ENCODE peak calls at places on chromosomes 7 and 10, in seven cellular contexts. D is mesendoderm, X is IMR-90, Z is neuronal stem cell, J is mesenchymal stem cell, S is H1, C is trophoblast cell. K is an unnamed sample.

GRCh38 chr10:61140765-61141392 is 196.9 kb upstream of the RHOBTB1 start:
- DNase-seq in J (peak), D (peak), X (peak), C (peak), Z (no peak), S (no peak), K (no peak)

GRCh38 chr10:88883443-88883799 is 3.4 kb downstream of the STAMBPL1 start:
- DNase-seq in S (no peak), D (no peak), X (no peak), C (no peak), J (peak), Z (no peak), K (no peak)

GRCh38 chr7:21507627-21508343 is 35.1 kb upstream of the DNAH11 start:
- DNase-seq in S (peak), C (peak), X (peak), Z (peak), D (peak), J (peak), K (peak)

GRCh38 chr10:89978081-89978480 is 276.7 kb downstream of the KIF20B start:
- DNase-seq in X (no peak), C (peak), S (no peak), Z (no peak), J (no peak), D (no peak), K (no peak)

GRCh38 chr10:15254808-15255655 is 86.5 kb upstream of the NMT2 start:
- DNase-seq in C (no peak), J (no peak), D (peak), S (no peak), Z (no peak), X (no peak), K (peak)

GRCh38 chr10:46524471-46525176 is 31.8 kb downstream of the GPRIN2 start:
- DNase-seq in D (peak), C (peak), J (peak), X (peak), S (no peak), Z (no peak), K (no peak)

GRCh38 chr10:68121862-68122261 is 12.6 kb downstream of the MYPN start:
- DNase-seq in S (no peak), D (peak), Z (no peak), C (no peak), X (no peak), J (peak), K (no peak)

GRCh38 chr10:132516771-132517725 is 20.5 kb upstream of the INPP5A start:
- DNase-seq in S (peak), C (peak), Z (peak), J (peak), X (peak), D (peak), K (peak)

GRCh38 chr7:12303507-12303906 is 92.4 kb downstream of the TMEM106B start:
- DNase-seq in Z (no peak), J (no peak), S (no peak), D (no peak), X (no peak), C (no peak), K (no peak)

GRCh38 chr10:26717476-26717875 is 20.0 kb downstream of the PDSS1 start:
- DNase-seq in J (no peak), S (no peak), X (no peak), C (no peak), Z (no peak), D (no peak), K (no peak)

GRCh38 chr7:47498229-47499056 is 83.5 kb downstream of the TNS3 start:
- DNase-seq in D (no peak), J (no peak), X (no peak), C (peak), Z (no peak), S (no peak), K (no peak)

GRCh38 chr10:36263871-36264270 is 621.8 kb upstream of the FZD8 start:
- DNase-seq in S (no peak), D (no peak), Z (no peak), X (no peak), C (no peak), J (no peak), K (no peak)

GRCh38 chr10:131584286-131584685 is 272.8 kb upstream of the TCERG1L start:
- DNase-seq in J (no peak), X (no peak), Z (no peak), S (no peak), C (no peak), D (no peak), K (no peak)

GRCh38 chr10:132421377-132422168 is 24.6 kb downstream of the PWWP2B start:
- DNase-seq in D (no peak), J (peak), X (peak), C (peak), S (no peak), Z (no peak), K (no peak)

GRCh38 chr10:72297281-72297967 is 23.7 kb downstream of the DDIT4 start:
- DNase-seq in C (peak), D (peak), X (peak), Z (no peak), S (no peak), J (peak), K (no peak)

GRCh38 chr10:96765406-96766240 is 45.3 kb upstream of the PIK3AP1 start:
- DNase-seq in Z (no peak), J (peak), C (peak), D (peak), S (peak), X (peak), K (peak)

GRCh38 chr10:20635545-20635944 is 261.6 kb downstream of the NEBL start:
- DNase-seq in C (no peak), S (no peak), X (no peak), D (no peak), Z (no peak), J (no peak), K (no peak)

GRCh38 chr10:54434782-54435181 is 366.2 kb downstream of the PCDH15 start:
- DNase-seq in Z (no peak), X (no peak), J (no peak), D (no peak), C (no peak), S (no peak), K (no peak)

GRCh38 chr7:82124445-82124844 is 319.1 kb downstream of the CACNA2D1 start:
- DNase-seq in J (no peak), C (no peak), S (no peak), X (no peak), D (no peak), Z (no peak), K (no peak)

GRCh38 chr10:49242604-49243003 is 54.4 kb upstream of the TMEM273 start:
- DNase-seq in S (no peak), X (no peak), C (no peak), D (no peak), J (no peak), Z (no peak), K (no peak)

DNA sequence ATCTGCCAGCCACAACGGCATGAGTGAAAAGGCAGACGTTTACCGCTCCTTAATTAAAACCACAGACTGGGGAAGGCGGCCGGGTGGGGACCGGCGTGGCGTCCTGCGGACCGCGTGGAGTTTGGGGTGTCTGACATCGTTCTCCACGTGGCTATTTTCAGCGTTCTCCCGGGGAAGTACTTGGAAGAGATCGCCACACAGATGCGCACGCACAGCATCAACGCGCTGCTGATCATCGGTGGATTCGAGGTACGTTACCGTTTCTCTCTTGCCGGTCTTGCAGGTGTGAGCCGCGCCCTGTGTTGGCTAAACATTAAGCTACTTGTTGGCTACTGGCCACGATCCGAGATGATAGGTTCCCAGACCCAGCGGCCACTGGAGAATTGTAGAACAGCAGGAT is 51.3 kb downstream of the PFKP start:
- DNase-seq in D (no peak), C (no peak), X (no peak), J (no peak), S (no peak), Z (no peak), K (no peak)
- H3K18ac ChIP-seq in D (no peak), C (peak), X (no peak), J (no peak), S (no peak), Z (no peak), K (no peak)

GRCh38 chr10:101047268-101047667 is 14.5 kb upstream of the KAZALD1 start:
- DNase-seq in C (no peak), X (no peak), S (peak), J (no peak), D (no peak), Z (no peak), K (no peak)

GRCh38 chr10:101052285-101052684 is 9.5 kb upstream of the KAZALD1 start:
- DNase-seq in X (peak), S (no peak), Z (no peak), D (no peak), C (peak), J (peak), K (no peak)

GRCh38 chr10:101050206-101051069 is 11.4 kb upstream of the KAZALD1 start:
- DNase-seq in S (peak), D (peak), J (peak), C (peak), X (no peak), Z (peak), K (peak)

GRCh38 chr10:101046332-101047238 is 15.2 kb upstream of the KAZALD1 start:
- DNase-seq in S (no peak), Z (no peak), D (peak), J (no peak), X (peak), C (no peak), K (peak)

GRCh38 chr10:101047961-101048892 is 13.6 kb upstream of the KAZALD1 start:
- DNase-seq in C (peak), S (peak), D (peak), J (no peak), X (no peak), Z (no peak), K (peak)
- H3K18ac ChIP-seq in C (no peak), S (no peak), D (no peak), J (no peak), X (no peak), Z (peak), K (no peak)

GRCh38 chr10:1186693-1186990 is 130.5 kb downstream of the WDR37 start:
- DNase-seq in Z (no peak), X (no peak), J (no peak), S (no peak), C (no peak), D (no peak), K (no peak)
- H3K18ac ChIP-seq in Z (peak), X (no peak), J (no peak), S (no peak), C (no peak), D (no peak), K (no peak)

GRCh38 chr10:93218386-93218785 is 144.7 kb downstream of the CYP26A1 start:
- DNase-seq in J (no peak), D (no peak), Z (no peak), X (no peak), C (no peak), S (no peak), K (no peak)
- H3K18ac ChIP-seq in J (no peak), D (no peak), Z (no peak), X (no peak), C (no peak), S (no peak), K (no peak)

GRCh38 chr7:122211362-122211761 is 67.3 kb upstream of the AASS start:
- DNase-seq in C (no peak), X (no peak), J (no peak), Z (no peak), S (no peak), D (no peak), K (no peak)
- H3K18ac ChIP-seq in C (no peak), X (no peak), J (no peak), Z (no peak), S (no peak), D (no peak), K (no peak)

DNA sequence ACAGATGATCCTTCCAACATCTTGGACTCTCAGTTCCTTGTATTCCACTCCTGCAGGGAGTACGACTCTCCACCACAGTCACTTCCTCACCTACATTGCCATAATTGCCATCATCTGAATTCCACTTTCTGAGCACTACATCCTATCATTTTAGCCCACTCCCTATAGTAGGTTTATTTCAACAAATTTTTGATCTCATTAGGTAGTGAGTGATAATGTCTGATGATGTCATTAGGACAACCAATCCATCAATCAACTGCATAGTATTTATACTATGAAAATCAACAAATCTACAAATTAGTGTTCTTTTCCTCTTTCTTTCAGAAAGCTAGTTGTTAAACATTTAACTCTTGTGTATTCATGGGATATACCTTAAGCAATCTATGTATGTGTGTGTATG is 13.7 kb upstream of the TRA2A start:
- DNase-seq in D (no peak), J (no peak), Z (no peak), S (no peak), C (no peak), X (no peak), K (no peak)
- H3K18ac ChIP-seq in D (no peak), J (no peak), Z (no peak), S (no peak), C (no peak), X (no peak), K (no peak)

DNA sequence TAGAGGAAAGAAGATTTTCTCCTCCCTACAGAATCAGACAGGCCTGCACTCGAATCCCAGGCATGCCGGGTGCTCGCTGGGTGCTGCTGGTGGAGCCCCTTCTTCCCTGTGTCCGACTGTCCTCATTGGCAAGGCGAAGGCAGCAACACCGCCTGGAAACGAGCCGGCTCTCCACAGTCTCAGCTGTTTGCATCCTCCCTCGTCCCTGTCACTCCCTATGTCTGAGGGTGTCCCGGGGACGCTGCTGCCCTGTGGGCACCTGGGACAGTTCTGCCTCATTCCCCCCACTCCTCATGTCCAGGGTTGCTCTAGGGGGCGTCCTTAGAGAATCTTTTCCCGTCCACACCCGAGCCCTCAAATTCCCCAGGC is 31.6 kb upstream of the TMEM72 start:
- DNase-seq in X (no peak), J (no peak), Z (no peak), D (no peak), C (no peak), S (no peak), K (no peak)
- H3K18ac ChIP-seq in X (no peak), J (no peak), Z (peak), D (no peak), C (no peak), S (peak), K (no peak)

DNA sequence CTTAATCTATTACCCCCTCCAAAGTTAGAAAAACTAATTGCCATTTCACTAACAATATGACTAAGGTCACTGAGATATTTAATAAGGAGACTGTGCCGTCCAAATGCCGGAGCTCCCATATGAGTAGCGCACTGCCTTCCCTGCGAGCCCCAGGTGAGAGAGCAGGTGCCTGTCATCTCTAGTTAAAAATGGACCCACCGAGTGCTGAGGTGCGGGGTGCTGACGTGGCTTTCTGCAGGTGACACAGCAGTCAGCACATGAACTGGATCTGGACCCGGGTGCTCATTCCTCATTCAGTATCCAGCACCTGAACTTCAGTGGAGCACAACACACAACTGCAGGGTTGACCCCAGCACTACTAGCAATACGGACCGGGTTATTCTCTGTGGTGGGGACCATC is 138.0 kb upstream of the NPS start:
- DNase-seq in Z (no peak), X (no peak), S (no peak), J (no peak), C (no peak), D (no peak), K (no peak)
- H3K18ac ChIP-seq in Z (no peak), X (no peak), S (no peak), J (no peak), C (no peak), D (no peak), K (no peak)

DNA sequence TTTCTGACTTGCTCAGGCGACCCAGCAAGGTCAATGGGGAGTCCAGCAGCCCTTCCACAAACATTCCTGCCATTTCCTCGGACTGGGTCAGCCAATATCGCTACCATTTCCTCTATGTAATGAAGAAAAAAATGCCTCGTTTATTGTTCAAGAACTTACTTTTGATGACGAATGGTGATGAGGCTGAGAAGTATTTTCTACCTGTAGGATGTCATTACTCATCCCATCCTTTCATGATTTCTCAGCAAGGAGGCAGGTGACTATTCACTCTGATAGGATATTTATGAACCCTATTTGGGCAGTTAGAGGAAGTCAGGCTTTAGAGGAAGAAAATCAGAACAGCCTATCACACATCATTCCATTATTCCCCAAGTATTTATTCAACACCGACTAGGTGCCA is 178.6 kb downstream of the FANK1 start:
- DNase-seq in D (no peak), Z (no peak), X (no peak), C (peak), J (no peak), S (no peak), K (no peak)
- H3K18ac ChIP-seq in D (no peak), Z (no peak), X (no peak), C (no peak), J (no peak), S (no peak), K (no peak)

GRCh38 chr7:115229401-115230083 is 307.6 kb downstream of the MDFIC start:
- DNase-seq in J (no peak), S (no peak), C (no peak), D (no peak), X (no peak), Z (no peak), K (no peak)

GRCh38 chr7:115235075-115235474 is 313.2 kb downstream of the MDFIC start:
- DNase-seq in D (no peak), C (no peak), S (no peak), X (no peak), Z (no peak), J (no peak), K (no peak)

GRCh38 chr7:115227473-115228235 is 305.8 kb downstream of the MDFIC start:
- DNase-seq in Z (no peak), X (no peak), S (no peak), D (no peak), J (no peak), C (no peak), K (no peak)

GRCh38 chr7:115230882-115231508 is 309.1 kb downstream of the MDFIC start:
- DNase-seq in C (peak), D (peak), Z (no peak), J (peak), X (peak), S (no peak), K (no peak)

DNA sequence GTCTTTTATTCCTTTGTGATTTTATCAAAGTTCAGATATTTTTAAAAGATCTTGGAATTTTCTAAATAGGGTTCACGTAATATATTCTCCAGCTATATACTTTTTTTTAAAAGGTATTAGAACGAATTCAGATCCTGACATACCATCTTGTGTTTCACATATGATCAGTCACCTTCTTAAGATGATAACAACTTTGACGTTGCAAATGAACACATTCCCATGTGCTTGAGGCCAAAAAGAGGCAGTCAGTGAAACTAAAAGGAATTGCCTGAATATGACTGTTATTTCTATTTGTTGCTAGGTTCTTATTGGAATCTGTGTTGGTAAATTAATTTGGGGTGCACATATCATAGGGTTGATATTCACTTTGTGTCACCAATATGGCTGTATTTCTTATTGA is 310.1 kb downstream of the MDFIC start:
- DNase-seq in D (no peak), J (no peak), Z (no peak), X (peak), S (no peak), C (peak), K (no peak)
- H3K18ac ChIP-seq in D (no peak), J (no peak), Z (no peak), X (peak), S (no peak), C (no peak), K (no peak)

K was measured in H9.